ENCODE peak calls at places on chromosomes 16 and 17, in six cellular contexts. A, Q, V, T, O and W are unnamed samples. For H3K4me1, the result is how much of the 10 kb centered on the place peaks cover.

GRCh38 chr16:2513405-2514332 is at the start of gene ATP6V0C:
- DNase-seq in A (peak), Q (peak), V (peak), T (peak), O (peak), W (peak)

GRCh38 chr17:21215935-21216334 is 2.0 kb upstream of the TMEM11 start:
- DNase-seq in A (no peak), Q (no peak), V (no peak), T (no peak), O (no peak), W (no peak)

GRCh38 chr17:61276806-61277205 is 122.8 kb upstream of the TBX2 start:
- DNase-seq in A (no peak), Q (no peak), V (no peak), T (no peak), O (no peak), W (no peak)

GRCh38 chr16:19746561-19746960 is 28.5 kb downstream of the IQCK start:
- DNase-seq in A (no peak), Q (no peak), V (no peak), T (no peak), O (peak), W (no peak)

GRCh38 chr16:2842340-2843000 is 12.4 kb downstream of the ZG16B start:
- DNase-seq in A (peak), Q (peak), V (no peak), T (peak), O (peak), W (no peak)

GRCh38 chr16:22814330-22815105 is 556 bp downstream of the HS3ST2 start:
- DNase-seq in A (no peak), Q (no peak), V (no peak), T (no peak), O (peak), W (no peak)

GRCh38 chr17:50919321-50920040 is 53.3 kb upstream of the TOB1 start:
- DNase-seq in A (peak), Q (peak), V (peak), T (peak), O (peak), W (peak)

GRCh38 chr17:34484193-34484733 is 95.1 kb upstream of the TMEM132E start:
- DNase-seq in A (no peak), Q (no peak), V (no peak), T (no peak), O (no peak), W (no peak)

GRCh38 chr17:68592667-68593330 is 8.4 kb downstream of the FAM20A start:
- DNase-seq in A (no peak), Q (no peak), V (no peak), T (no peak), O (no peak), W (no peak)

GRCh38 chr17:64687959-64688358 is 25.9 kb upstream of the SMURF2 start:
- DNase-seq in A (no peak), Q (no peak), V (no peak), T (no peak), O (no peak), W (no peak)

GRCh38 chr17:50501906-50502642 is 6.2 kb upstream of the MYCBPAP start:
- DNase-seq in A (no peak), Q (no peak), V (no peak), T (no peak), O (no peak), W (no peak)

GRCh38 chr16:17416461-17417221 is 54.1 kb downstream of the XYLT1 start:
- DNase-seq in A (peak), Q (peak), V (peak), T (no peak), O (no peak), W (no peak)

GRCh38 chr17:36849871-36850348 is 87.4 kb upstream of the LHX1 start:
- DNase-seq in A (no peak), Q (no peak), V (no peak), T (no peak), O (peak), W (no peak)

GRCh38 chr17:67212716-67213417 is 32.1 kb downstream of the HELZ start:
- DNase-seq in A (peak), Q (no peak), V (no peak), T (no peak), O (no peak), W (no peak)

GRCh38 chr16:48123104-48123788 is 32.5 kb downstream of the ABCC12 start:
- DNase-seq in A (no peak), Q (peak), V (no peak), T (no peak), O (no peak), W (no peak)

GRCh38 chr17:51279183-51279582 is 18.8 kb downstream of the UTP18 start:
- DNase-seq in A (no peak), Q (no peak), V (no peak), T (no peak), O (no peak), W (no peak)

GRCh38 chr17:75535119-75535537 is 9.6 kb downstream of the LLGL2 start:
- DNase-seq in A (peak), Q (no peak), V (no peak), T (no peak), O (peak), W (no peak)

GRCh38 chr16:50273888-50274770 is 7.8 kb downstream of the ADCY7 start:
- DNase-seq in A (no peak), Q (peak), V (peak), T (no peak), O (no peak), W (no peak)

GRCh38 chr16:51151951-51152663 is 1.0 kb upstream of the SALL1 start:
- DNase-seq in A (peak), Q (no peak), V (no peak), T (peak), O (peak), W (no peak)

GRCh38 chr17:876272-876671 is 94.1 kb downstream of the MRM3 start:
- DNase-seq in A (no peak), Q (no peak), V (no peak), T (no peak), O (no peak), W (no peak)

GRCh38 chr17:31788956-31789355 is 70.1 kb downstream of the COPRS start:
- DNase-seq in A (no peak), Q (no peak), V (no peak), T (no peak), O (no peak), W (no peak)

GRCh38 chr16:48611329-48612137 is 1.6 kb upstream of the N4BP1 start:
- DNase-seq in A (peak), Q (no peak), V (peak), T (no peak), O (no peak), W (no peak)

GRCh38 chr17:31646642-31647041 is 212.4 kb downstream of the COPRS start:
- DNase-seq in A (no peak), Q (no peak), V (peak), T (no peak), O (no peak), W (no peak)

GRCh38 chr17:58525239-58525638 is 10.8 kb upstream of the MTMR4 start:
- DNase-seq in A (no peak), Q (no peak), V (no peak), T (peak), O (no peak), W (no peak)

GRCh38 chr17:60971515-60972369 is 294.1 kb downstream of the BCAS3 start:
- DNase-seq in A (peak), Q (no peak), V (peak), T (peak), O (peak), W (no peak)

GRCh38 chr16:79372504-79373184 is 227.9 kb downstream of the MAF start:
- DNase-seq in A (no peak), Q (peak), V (no peak), T (peak), O (no peak), W (no peak)

GRCh38 chr17:31499771-31500554 is 108.5 kb downstream of the RAB11FIP4 start:
- DNase-seq in A (no peak), Q (peak), V (no peak), T (no peak), O (peak), W (peak)

GRCh38 chr16:3149630-3150345 is 15.0 kb downstream of the ZNF213 start:
- DNase-seq in A (peak), Q (peak), V (no peak), T (peak), O (peak), W (peak)

GRCh38 chr17:19002805-19003542 is 1.6 kb downstream of the FAM83G start:
- DNase-seq in A (no peak), Q (no peak), V (no peak), T (no peak), O (peak), W (no peak)

GRCh38 chr16:87723224-87723619 is 42.6 kb downstream of the KLHDC4 start:
- DNase-seq in A (peak), Q (peak), V (no peak), T (no peak), O (no peak), W (no peak)

GRCh38 chr16:28931801-28932225 is at the start of gene CD19:
- DNase-seq in A (no peak), Q (no peak), V (no peak), T (no peak), O (no peak), W (no peak)

DNA sequence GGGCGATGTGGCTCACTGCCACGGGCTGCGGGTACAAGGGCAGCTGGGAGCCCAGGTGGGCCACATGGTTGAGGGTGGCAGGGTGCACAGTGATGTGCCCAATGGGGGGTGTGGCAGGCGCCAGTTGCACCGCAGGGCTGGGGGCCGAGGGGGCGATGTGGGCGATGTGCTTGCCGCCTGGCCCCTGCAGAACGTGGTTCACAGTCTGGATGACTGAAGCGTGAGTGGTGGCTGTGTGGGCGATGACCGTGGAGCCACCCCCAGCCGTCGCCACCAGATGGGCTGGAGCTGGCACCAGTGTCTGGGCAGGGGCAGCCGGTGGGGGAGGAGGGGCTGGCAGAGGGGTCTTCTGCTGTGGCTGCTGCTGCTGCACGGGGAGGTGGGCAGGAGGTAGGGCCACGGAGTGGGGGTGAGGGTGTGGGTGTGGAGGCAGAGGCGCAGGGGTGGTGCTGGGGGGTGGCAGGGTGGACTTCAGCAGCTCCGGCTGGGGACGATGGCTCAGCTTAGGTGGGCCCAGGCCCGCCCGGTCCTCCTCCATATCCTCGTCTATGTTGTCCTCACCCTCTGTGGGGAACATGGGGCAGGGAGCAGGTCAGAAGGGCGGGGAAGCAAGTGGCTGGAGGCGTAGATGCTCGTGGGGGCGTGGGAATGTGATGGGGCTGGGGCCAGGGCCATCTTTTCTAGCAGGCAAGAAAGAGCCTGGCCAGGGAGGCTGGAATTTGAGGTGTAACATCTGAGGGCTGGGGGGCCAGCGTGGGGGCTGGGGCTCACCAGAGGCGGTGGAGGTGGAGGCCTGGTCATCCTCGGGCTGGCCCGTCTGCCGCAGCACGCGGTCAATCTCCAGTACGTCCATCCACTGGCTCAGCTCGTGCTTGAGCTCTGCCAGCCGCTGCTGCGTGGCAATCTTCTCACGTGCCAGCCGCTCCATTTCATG is 13.5 kb downstream of the MNT start:
- DNase-seq in A (no peak), Q (no peak), V (no peak), T (no peak), O (no peak), W (no peak)
- H3K4me1 ChIP-seq in A (under half), Q (under half), V (under half), T (under half), O (under half), W (under half)

DNA sequence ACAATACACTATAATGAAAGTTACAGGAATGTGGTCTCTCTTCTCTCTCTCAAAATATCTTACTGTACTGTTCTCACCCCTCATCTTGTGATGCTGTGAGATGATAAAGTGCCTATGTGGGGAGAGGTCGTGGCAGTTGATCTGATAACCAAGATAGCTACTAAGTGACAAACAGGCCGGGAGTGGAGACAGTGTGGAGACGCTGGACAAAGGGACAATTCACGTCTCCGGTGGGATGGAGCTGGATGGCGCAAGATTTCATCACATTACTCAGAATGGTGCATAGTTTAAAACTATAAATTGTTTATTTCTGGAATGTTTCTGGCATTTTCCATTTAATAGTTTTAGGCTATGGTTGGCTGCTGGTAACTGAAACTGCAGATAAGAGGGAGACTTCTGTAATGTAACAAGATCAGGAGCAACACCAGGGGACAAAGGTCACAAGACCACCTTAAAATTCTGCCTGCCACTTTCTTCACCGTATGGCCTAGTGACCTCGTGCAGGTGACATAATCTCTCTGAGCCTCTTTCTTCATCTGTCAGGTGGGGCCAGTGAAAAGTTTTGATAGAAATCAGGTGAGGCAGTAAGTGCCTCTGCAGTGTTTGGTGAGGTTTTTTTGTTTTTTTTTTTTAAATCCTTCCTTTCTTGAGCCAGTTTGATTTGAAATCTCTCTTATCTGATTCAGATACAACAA is 54.4 kb upstream of the LGALS9 start:
- DNase-seq in A (no peak), Q (no peak), V (no peak), T (no peak), O (no peak), W (no peak)
- H3K4me1 ChIP-seq in A (under half), Q (under half), V (under half), T (under half), O (under half), W (under half)

GRCh38 chr17:56833812-56834379 is at the start of the genes C17orf67 and DGKE:
- DNase-seq in A (peak), Q (peak), V (peak), T (peak), O (peak), W (peak)
- H3K4me1 ChIP-seq in A (under half), Q (under half), V (under half), T (under half), O (under half), W (under half)

GRCh38 chr17:62840871-62841270 is 32.8 kb upstream of the MARCHF10 start:
- DNase-seq in A (no peak), Q (no peak), V (no peak), T (no peak), O (no peak), W (no peak)
- H3K4me1 ChIP-seq in A (under half), Q (under half), V (under half), T (under half), O (under half), W (under half)

GRCh38 chr16:84751241-84751640 is 51.4 kb downstream of the USP10 start:
- DNase-seq in A (peak), Q (peak), V (no peak), T (no peak), O (no peak), W (no peak)
- H3K4me1 ChIP-seq in A (under half), Q (under half), V (under half), T (under half), O (under half), W (under half)